ENCODE peak calls at places on chromosomes 2 and 18, in five cellular contexts. One of them, this sample, is unnamed.

GRCh38 chr18:26526128-26526965 is 22.0 kb downstream of the KCTD1 start:
- DNase-seq in left lobe of liver: no peak
- DNase-seq in nephron progenitor cell: no peak
- DNase-seq in NCI-H2029: no peak
- DNase-seq in stimulated activated CD4-positive, alpha-beta T cell treated with anti-CD3 and anti-CD28 coated beads, Interleukin-12 subunit alpha, Interleukin-12 subunit beta, amount 100 ng/mL, for 48 hours: no peak
- DNase-seq in this sample: no peak

GRCh38 chr2:106956879-106957278 is 70.9 kb upstream of the ST6GAL2 start:
- DNase-seq in left lobe of liver: no peak
- DNase-seq in nephron progenitor cell: no peak
- DNase-seq in NCI-H2029: no peak
- DNase-seq in stimulated activated CD4-positive, alpha-beta T cell treated with anti-CD3 and anti-CD28 coated beads, Interleukin-12 subunit alpha, Interleukin-12 subunit beta, amount 100 ng/mL, for 48 hours: no peak
- DNase-seq in this sample: no peak

GRCh38 chr2:148927010-148927409 is 52.0 kb downstream of the KIF5C start:
- DNase-seq in left lobe of liver: peak; percentile 46
- DNase-seq in stimulated activated CD4-positive, alpha-beta T cell treated with anti-CD3 and anti-CD28 coated beads, Interleukin-12 subunit alpha, Interleukin-12 subunit beta, amount 100 ng/mL, for 48 hours: no peak
- DNase-seq in NCI-H2029: no peak
- DNase-seq in nephron progenitor cell: no peak
- DNase-seq in this sample: no peak

GRCh38 chr18:48940854-48941531 is 9.8 kb downstream of the SMAD7 start:
- DNase-seq in NCI-H2029: no peak
- DNase-seq in nephron progenitor cell: no peak
- DNase-seq in stimulated activated CD4-positive, alpha-beta T cell treated with anti-CD3 and anti-CD28 coated beads, Interleukin-12 subunit alpha, Interleukin-12 subunit beta, amount 100 ng/mL, for 48 hours: no peak
- DNase-seq in left lobe of liver: no peak
- DNase-seq in this sample: no peak

GRCh38 chr2:40550085-40550484 is 98.2 kb upstream of the SLC8A1 start:
- DNase-seq in NCI-H2029: no peak
- DNase-seq in left lobe of liver: no peak
- DNase-seq in nephron progenitor cell: no peak
- DNase-seq in stimulated activated CD4-positive, alpha-beta T cell treated with anti-CD3 and anti-CD28 coated beads, Interleukin-12 subunit alpha, Interleukin-12 subunit beta, amount 100 ng/mL, for 48 hours: no peak
- DNase-seq in this sample: no peak

GRCh38 chr18:43422483-43422882 is 145.2 kb upstream of the SYT4 start:
- DNase-seq in left lobe of liver: no peak
- DNase-seq in nephron progenitor cell: peak; percentile 5
- DNase-seq in stimulated activated CD4-positive, alpha-beta T cell treated with anti-CD3 and anti-CD28 coated beads, Interleukin-12 subunit alpha, Interleukin-12 subunit beta, amount 100 ng/mL, for 48 hours: no peak
- DNase-seq in NCI-H2029: peak; percentile 53
- DNase-seq in this sample: no peak

GRCh38 chr2:7133521-7133920 is 216.3 kb downstream of the RNF144A start:
- DNase-seq in stimulated activated CD4-positive, alpha-beta T cell treated with anti-CD3 and anti-CD28 coated beads, Interleukin-12 subunit alpha, Interleukin-12 subunit beta, amount 100 ng/mL, for 48 hours: no peak
- DNase-seq in NCI-H2029: no peak
- DNase-seq in nephron progenitor cell: peak; percentile 16
- DNase-seq in left lobe of liver: no peak
- DNase-seq in this sample: no peak

GRCh38 chr2:241559489-241560180 is 1.1 kb downstream of the BOK start:
- DNase-seq in left lobe of liver: peak; percentile 84
- DNase-seq in NCI-H2029: no peak
- DNase-seq in nephron progenitor cell: peak; percentile 57
- DNase-seq in stimulated activated CD4-positive, alpha-beta T cell treated with anti-CD3 and anti-CD28 coated beads, Interleukin-12 subunit alpha, Interleukin-12 subunit beta, amount 100 ng/mL, for 48 hours: no peak
- DNase-seq in this sample: no peak

GRCh38 chr2:197241590-197241989 is 69.0 kb downstream of the ANKRD44 start:
- DNase-seq in left lobe of liver: no peak
- DNase-seq in nephron progenitor cell: no peak
- DNase-seq in stimulated activated CD4-positive, alpha-beta T cell treated with anti-CD3 and anti-CD28 coated beads, Interleukin-12 subunit alpha, Interleukin-12 subunit beta, amount 100 ng/mL, for 48 hours: no peak
- DNase-seq in NCI-H2029: no peak
- DNase-seq in this sample: no peak

GRCh38 chr2:45983213-45983612 is 314.0 kb upstream of the EPAS1 start:
- DNase-seq in NCI-H2029: no peak
- DNase-seq in nephron progenitor cell: no peak
- DNase-seq in left lobe of liver: no peak
- DNase-seq in stimulated activated CD4-positive, alpha-beta T cell treated with anti-CD3 and anti-CD28 coated beads, Interleukin-12 subunit alpha, Interleukin-12 subunit beta, amount 100 ng/mL, for 48 hours: no peak
- DNase-seq in this sample: no peak

GRCh38 chr2:100246163-100247145 is 75.8 kb downstream of the LONRF2 start:
- DNase-seq in nephron progenitor cell: no peak
- DNase-seq in stimulated activated CD4-positive, alpha-beta T cell treated with anti-CD3 and anti-CD28 coated beads, Interleukin-12 subunit alpha, Interleukin-12 subunit beta, amount 100 ng/mL, for 48 hours: no peak
- DNase-seq in left lobe of liver: no peak
- DNase-seq in NCI-H2029: no peak
- DNase-seq in this sample: no peak